ENCODE peak calls at places on chromosomes 16 and 17, in four cellular contexts. W is adrenal gland; C is ascending aorta; X is naive thymus-derived CD4-positive, alpha-beta T cell. E is an unnamed sample.

GRCh38 chr16:15799851-15800495 is 56.9 kb downstream of the MYH11 start:
- DNase-seq in X (no peak), W (no peak), C (no peak), E (no peak)

GRCh38 chr17:1629647-1630310 is 1.1 kb upstream of the SLC43A2 start:
- DNase-seq in W (peak), C (peak), X (peak), E (no peak)

GRCh38 chr16:86515780-86516617 is 5.7 kb downstream of the FOXF1 start:
- DNase-seq in C (no peak), X (no peak), W (no peak), E (no peak)

GRCh38 chr17:61986898-61987297 is 59.1 kb upstream of the INTS2 start:
- DNase-seq in X (no peak), C (no peak), W (no peak), E (no peak)

GRCh38 chr16:22631264-22631663 is 120.6 kb downstream of the NPIPB5 start:
- DNase-seq in C (no peak), W (no peak), X (no peak), E (no peak)

GRCh38 chr17:40071720-40072480 is 9.1 kb downstream of the THRA start:
- DNase-seq in X (no peak), C (peak), W (peak), E (no peak)

GRCh38 chr17:376936-377863 is 24.6 kb upstream of the RPH3AL start:
- DNase-seq in X (no peak), W (no peak), C (no peak), E (no peak)

GRCh38 chr16:67843343-67843765 is 1.2 kb downstream of the THAP11 start:
- DNase-seq in W (no peak), C (no peak), X (no peak), E (no peak)

GRCh38 chr17:15171433-15172047 is 93.6 kb downstream of the PMP22 start:
- DNase-seq in W (peak), C (peak), X (no peak), E (no peak)

GRCh38 chr16:84444476-84444875 is 60.0 kb downstream of the MEAK7 start:
- DNase-seq in W (no peak), C (no peak), X (no peak), E (no peak)

GRCh38 chr17:34465756-34466155 is 102.7 kb upstream of the CCL1 start:
- DNase-seq in W (no peak), C (no peak), X (no peak), E (no peak)

GRCh38 chr17:56594528-56595418 is 1.3 kb downstream of the NOG start:
- DNase-seq in X (peak), W (no peak), C (no peak), E (no peak)

GRCh38 chr16:77905356-77905920 is 116.9 kb upstream of the CLEC3A start:
- DNase-seq in C (no peak), W (no peak), X (no peak), E (peak)

GRCh38 chr17:30344283-30345088 is 10.6 kb upstream of the TMIGD1 start:
- DNase-seq in W (peak), X (no peak), C (no peak), E (no peak)

GRCh38 chr17:30379303-30380105 is 777 bp downstream of the CPD start:
- DNase-seq in W (peak), X (peak), C (no peak), E (no peak)

GRCh38 chr17:47276868-47277267 is 23.2 kb downstream of the ITGB3 start:
- DNase-seq in X (no peak), W (peak), C (peak), E (no peak)

GRCh38 chr17:73027130-73027741 is 65.3 kb downstream of the SLC39A11 start:
- DNase-seq in C (no peak), X (no peak), W (no peak), E (no peak)

GRCh38 chr17:68906638-68907037 is 48.6 kb downstream of the ABCA8 start:
- DNase-seq in X (no peak), C (no peak), W (peak), E (no peak)

GRCh38 chr16:51577621-51578303 is 426.7 kb upstream of the SALL1 start:
- DNase-seq in X (no peak), W (no peak), C (no peak), E (peak)

GRCh38 chr16:84643180-84643583 is 5.1 kb upstream of the KLHL36 start:
- DNase-seq in X (no peak), W (peak), C (peak), E (peak)

GRCh38 chr16:22141746-22142145 is 20.6 kb upstream of the SDR42E2 start:
- DNase-seq in C (no peak), X (no peak), W (no peak), E (no peak)

GRCh38 chr16:4487955-4488481 is 11.8 kb downstream of the HMOX2 start:
- DNase-seq in C (no peak), X (peak), W (peak), E (no peak)
- H3K27ac ChIP-seq in C (no peak), X (peak), W (peak), E (peak)

DNA sequence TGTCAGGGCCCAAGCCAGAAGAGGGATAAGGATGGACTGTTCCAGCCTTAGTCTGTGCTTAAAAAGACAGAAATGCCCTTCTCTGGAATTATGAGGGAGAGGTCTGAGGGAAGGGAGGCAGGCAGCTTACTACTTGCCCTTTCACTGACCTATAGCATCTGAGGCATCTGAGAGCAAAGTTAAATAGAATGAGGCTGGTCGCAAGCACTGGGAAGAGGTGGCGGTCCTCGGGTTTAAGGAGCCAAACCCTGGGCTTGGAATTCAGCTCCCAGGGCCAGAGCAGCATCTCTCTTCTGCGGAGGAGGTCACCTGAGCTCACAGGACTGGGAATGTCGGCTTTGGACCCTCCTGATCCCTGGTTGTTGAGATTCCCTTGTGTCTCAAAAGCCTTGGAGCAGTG is 3.1 kb upstream of the LIMD2 start:
- DNase-seq in C (peak), W (no peak), X (no peak), E (no peak)
- H3K27ac ChIP-seq in C (no peak), W (no peak), X (peak), E (no peak)

DNA sequence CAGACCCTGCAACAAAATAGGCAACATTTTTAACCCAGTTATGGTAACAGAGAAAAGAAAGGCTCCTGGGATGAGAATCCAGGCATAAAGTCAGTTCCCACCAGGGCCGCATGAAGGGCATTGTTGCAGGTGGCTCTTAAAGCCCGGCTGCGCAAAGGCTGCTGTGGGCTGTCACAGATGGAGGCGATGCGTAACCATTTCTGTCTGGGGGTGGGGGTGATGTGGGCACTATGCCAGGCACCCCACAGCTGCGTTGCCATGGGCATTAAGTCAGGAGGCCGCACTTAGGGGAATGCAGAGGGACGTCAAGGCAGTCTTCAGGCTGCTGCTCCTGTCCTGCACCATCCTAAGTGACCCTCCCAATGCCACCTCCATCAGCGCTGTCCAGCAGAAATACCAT is 228.4 kb downstream of the CPPED1 start:
- DNase-seq in C (no peak), X (no peak), W (no peak), E (no peak)
- H3K27ac ChIP-seq in C (no peak), X (no peak), W (no peak), E (no peak)

DNA sequence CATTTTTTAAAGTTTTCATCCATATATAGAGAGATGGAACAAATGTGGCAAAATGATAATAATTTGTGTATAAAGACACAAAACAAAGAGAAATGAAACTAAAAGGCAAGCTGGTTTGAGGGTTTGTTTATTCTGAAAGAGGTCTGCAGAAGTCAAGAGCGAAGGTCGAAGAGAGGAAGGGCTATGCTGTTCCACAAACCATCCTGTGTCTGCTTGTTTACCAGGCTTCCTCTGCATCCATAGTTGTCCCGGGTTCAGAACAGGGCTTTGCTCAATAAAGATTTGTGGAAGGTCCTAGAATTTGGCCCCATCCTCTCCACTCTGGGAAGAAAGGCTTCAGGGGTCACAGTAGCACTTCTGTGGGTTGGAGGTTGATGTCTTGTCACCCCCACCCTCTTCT is 2.4 kb upstream of the MARVELD3 start:
- DNase-seq in W (no peak), X (no peak), C (no peak), E (no peak)
- H3K27ac ChIP-seq in W (no peak), X (no peak), C (no peak), E (no peak)

GRCh38 chr17:45300060-45300751 is 16.6 kb downstream of the MAP3K14 start:
- DNase-seq in W (no peak), X (no peak), C (no peak), E (no peak)
- H3K27ac ChIP-seq in W (no peak), X (no peak), C (no peak), E (no peak)

DNA sequence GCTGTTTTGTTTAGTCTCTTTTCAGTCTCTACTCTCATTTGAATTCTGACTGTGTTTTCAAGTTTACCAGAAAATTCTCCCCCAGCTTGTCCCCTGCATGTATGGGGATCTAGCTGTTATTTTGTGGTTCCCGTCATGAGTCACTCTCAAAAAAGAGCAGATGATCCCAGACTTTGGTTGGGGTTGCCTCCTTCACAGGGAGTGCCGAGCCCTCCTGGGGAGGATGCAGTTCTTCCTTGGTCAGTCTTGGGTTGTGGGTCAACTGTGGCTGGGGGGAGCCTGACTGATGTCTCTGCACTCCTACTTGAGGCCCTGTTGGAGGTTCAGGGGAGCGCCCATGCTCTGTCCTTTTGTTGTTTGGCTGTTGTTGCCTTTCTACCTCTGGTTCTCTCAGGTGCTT is 37.7 kb downstream of the EPN2 start:
- DNase-seq in W (no peak), X (no peak), C (no peak), E (no peak)
- H3K27ac ChIP-seq in W (no peak), X (no peak), C (no peak), E (no peak)

GRCh38 chr17:2711608-2712299 is at the start of gene CLUH:
- DNase-seq in C (peak), X (peak), W (peak), E (peak)
- H3K27ac ChIP-seq in C (peak), X (peak), W (peak), E (peak)

GRCh38 chr16:65743558-65743957 is 621.7 kb upstream of the CDH11 start:
- DNase-seq in C (no peak), X (no peak), W (no peak), E (no peak)

GRCh38 chr16:65749566-65749965 is 616.9 kb upstream of the CDH5 start:
- DNase-seq in X (no peak), C (no peak), W (no peak), E (no peak)

GRCh38 chr16:65746941-65747340 is 619.5 kb upstream of the CDH5 start:
- DNase-seq in W (no peak), C (no peak), X (no peak), E (no peak)

GRCh38 chr16:65744401-65744800 is 622.1 kb upstream of the CDH5 start:
- DNase-seq in C (no peak), W (no peak), X (no peak), E (no peak)

DNA sequence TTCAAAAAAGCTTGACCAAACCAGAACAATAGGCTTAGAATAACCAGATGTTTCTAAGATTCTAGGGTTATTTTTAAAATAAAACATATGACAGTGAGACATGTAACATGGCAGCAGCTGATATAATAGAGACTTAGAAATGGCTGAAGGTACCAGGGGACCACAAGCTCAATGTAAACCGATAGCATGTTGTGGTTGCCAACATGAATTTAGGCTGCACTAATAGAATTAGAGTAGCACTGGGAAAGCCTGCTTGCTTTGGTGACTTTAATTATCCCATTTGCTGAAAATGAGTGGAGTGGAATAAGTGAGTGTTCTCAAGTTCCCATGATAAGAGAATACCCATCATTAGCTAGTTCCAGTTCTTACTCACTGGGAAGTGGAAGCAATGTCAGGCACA is 621.3 kb upstream of the CDH5 start:
- DNase-seq in X (no peak), W (no peak), C (no peak), E (no peak)
- H3K27ac ChIP-seq in X (no peak), W (no peak), C (no peak), E (no peak)